ENCODE peak calls at places on chromosomes 2 and 18, in five cellular contexts. L is SK-N-SH, R is HCT116, B is H1, K is endothelial cell of umbilical vein. C is an unnamed sample.

GRCh38 chr2:138034536-138034935 is 70.3 kb downstream of the HNMT start:
- DNase-seq in L (no peak), R (no peak), B (no peak), K (no peak), C (peak; percentile 28)

GRCh38 chr2:133459590-133459989 is 108.7 kb downstream of the NCKAP5 start:
- DNase-seq in L (no peak), R (no peak), B (no peak), K (peak; percentile 68), C (no peak)

GRCh38 chr18:70523798-70524182 is 234.9 kb downstream of the SOCS6 start:
- DNase-seq in L (no peak), R (no peak), B (no peak), K (no peak), C (no peak)

GRCh38 chr2:233349005-233349998 is 5.0 kb upstream of the DGKD start:
- DNase-seq in L (no peak), R (no peak), B (no peak), K (peak; percentile 45), C (no peak)

GRCh38 chr2:201907128-201907886 is 101.0 kb downstream of the CDK15 start:
- DNase-seq in L (no peak), R (no peak), B (no peak), K (no peak), C (no peak)

GRCh38 chr2:25258814-25259743 is 82.6 kb downstream of the DNMT3A start:
- DNase-seq in L (no peak), R (no peak), B (no peak), K (no peak), C (no peak)

GRCh38 chr2:127324635-127325034 is 30.7 kb upstream of the ERCC3 start:
- DNase-seq in L (peak; percentile 50), R (no peak), B (no peak), K (peak; percentile 66), C (peak; percentile 51)

GRCh38 chr2:121002597-121002996 is 266.9 kb downstream of the GLI2 start:
- DNase-seq in L (no peak), R (no peak), B (peak; percentile 45), K (no peak), C (peak; percentile 83)

DNA sequence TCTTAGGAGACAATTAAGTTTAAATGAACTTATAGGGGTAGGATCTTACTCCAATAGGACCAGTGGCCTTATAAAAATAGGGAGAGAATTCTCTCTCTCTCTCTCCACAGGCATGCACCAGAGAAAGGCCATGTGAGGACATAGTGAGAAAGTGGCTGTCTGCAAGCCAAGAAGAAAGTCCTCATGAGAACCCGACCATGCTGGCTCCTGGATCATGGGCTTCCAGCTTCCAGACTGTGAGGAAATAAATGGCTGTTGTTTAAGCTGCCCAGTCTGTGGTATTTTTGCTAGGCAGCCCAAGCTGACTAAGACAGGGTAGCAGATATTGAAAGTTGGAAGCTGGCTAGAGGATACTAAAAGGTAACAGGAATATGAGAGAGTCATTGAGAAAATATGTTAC is 454.0 kb downstream of the NBAS start:
- DNase-seq in L (no peak), R (no peak), B (no peak), K (no peak), C (no peak)
- TF ChIP-seq POLR2AphosphoS5 in L (no peak), R (no peak), B (no peak), K (no peak), C (no peak)

GRCh38 chr2:181374741-181375675 is 82.2 kb upstream of the ITGA4 start:
- DNase-seq in L (peak; percentile 26), R (no peak), B (no peak), K (no peak), C (no peak)
- H2AFZ ChIP-seq in L (no peak overlapping the region), R (no peak overlapping the region), B (no peak overlapping the region), K (no peak overlapping the region), C (peak overlapping the region; percentile 45)

GRCh38 chr2:21396252-21396651 is 272.5 kb downstream of the TDRD15 start:
- DNase-seq in L (no peak), R (no peak), B (no peak), K (no peak), C (no peak)
- TF ChIP-seq CTCF in L (no peak), R (no peak), B (no peak), K (no peak), C (no peak)

DNA sequence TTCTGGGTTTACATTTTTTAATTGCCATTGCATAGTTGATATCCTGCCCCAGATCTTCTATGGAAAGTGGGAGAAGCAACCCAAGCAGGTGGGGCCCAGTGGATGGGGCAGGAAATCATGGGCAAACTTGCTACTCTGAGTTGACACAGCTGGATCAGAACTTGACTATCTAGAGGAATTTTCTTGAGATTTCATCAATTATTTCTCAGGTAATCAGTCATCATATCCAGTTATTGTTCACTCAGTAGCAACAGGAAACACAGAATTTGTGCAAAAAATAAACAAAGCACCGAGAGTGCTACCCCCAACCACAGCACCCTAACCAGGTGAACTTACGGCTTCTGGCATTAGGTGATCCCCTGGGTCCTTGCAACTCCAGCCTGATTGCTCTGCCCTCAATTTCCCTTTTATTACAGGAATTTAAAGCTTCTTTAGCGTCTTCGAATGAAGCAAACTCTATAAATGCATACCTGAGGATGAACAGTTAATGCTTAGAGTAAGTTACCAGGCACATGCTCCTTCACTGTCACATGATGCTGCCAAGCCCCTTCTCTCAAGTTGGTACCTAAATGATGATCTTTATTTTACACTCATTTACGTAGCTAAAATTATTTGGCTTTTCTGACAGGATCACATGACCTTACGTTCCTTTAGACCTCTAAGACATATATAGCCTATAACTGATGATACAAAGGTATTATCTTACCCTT is 7.8 kb downstream of the NCL start:
- DNase-seq in L (no peak), R (no peak), B (no peak), K (no peak), C (no peak)
- TF ChIP-seq POLR2AphosphoS5 in L (no peak), R (no peak), B (peak; percentile 61), K (no peak), C (peak; percentile 35)

DNA sequence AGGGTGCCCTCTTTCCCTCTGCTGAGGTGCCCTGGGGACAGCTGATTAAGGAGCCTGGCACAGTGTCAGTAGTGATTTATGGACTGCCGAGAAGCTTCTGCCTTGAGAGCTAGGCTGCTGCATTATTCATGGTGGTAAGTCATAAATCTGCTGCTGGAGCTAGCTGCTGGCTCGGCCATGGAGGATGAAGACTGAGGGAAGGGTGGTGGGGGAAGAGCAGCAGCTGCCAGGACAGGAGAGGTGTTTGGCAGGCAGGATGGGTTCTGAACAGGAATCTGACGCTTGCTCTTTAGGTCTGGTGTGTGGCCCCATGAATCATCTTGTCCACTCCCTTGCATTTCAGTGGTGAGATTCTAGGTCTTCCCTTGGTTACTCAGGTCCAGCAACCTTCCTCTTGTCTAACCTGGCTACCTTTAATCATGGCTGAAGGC is 296.3 kb downstream of the DYSF start:
- DNase-seq in L (no peak), R (no peak), B (no peak), K (no peak), C (no peak)
- H2AFZ ChIP-seq in L (no peak overlapping the region), R (no peak overlapping the region), B (no peak overlapping the region), K (no peak overlapping the region), C (no peak overlapping the region)

GRCh38 chr2:216804357-216805350 is 55.2 kb downstream of the TNP1 start:
- DNase-seq in L (no peak), R (no peak), B (no peak), K (no peak), C (no peak)
- TF ChIP-seq CTCF in L (no peak), R (no peak), B (no peak), K (no peak), C (no peak)